ENCODE peak calls at places on chromosomes 7 and 10, in seven cellular contexts. C, R, V, T, E, P and Y are unnamed samples.

GRCh38 chr10:97508342-97508741 is 9.6 kb downstream of the UBTD1 start:
- DNase-seq in C (no peak), R (peak), V (no peak), T (no peak), E (no peak), P (no peak), Y (peak)

GRCh38 chr7:110131344-110131743 is 959.6 kb upstream of the LRRN3 start:
- DNase-seq in C (no peak), R (no peak), V (no peak), T (no peak), E (no peak), P (no peak), Y (no peak)

GRCh38 chr7:141012696-141013344 is 1.9 kb downstream of the MRPS33 start:
- DNase-seq in C (no peak), R (peak), V (no peak), T (no peak), E (no peak), P (no peak), Y (no peak)

GRCh38 chr7:101362334-101363195 is at the start of gene COL26A1:
- DNase-seq in C (no peak), R (no peak), V (peak), T (no peak), E (peak), P (peak), Y (peak)

GRCh38 chr10:88178758-88179157 is 315.3 kb downstream of the PTEN start:
- DNase-seq in C (no peak), R (no peak), V (no peak), T (no peak), E (no peak), P (no peak), Y (no peak)

GRCh38 chr7:50838675-50839377 is 56.1 kb upstream of the GRB10 start:
- DNase-seq in C (peak), R (peak), V (no peak), T (no peak), E (no peak), P (peak), Y (peak)

GRCh38 chr10:95788830-95789229 is 32.9 kb downstream of the ENTPD1 start:
- DNase-seq in C (no peak), R (peak), V (no peak), T (no peak), E (no peak), P (no peak), Y (peak)

GRCh38 chr10:7891634-7892033 is 73.3 kb downstream of the TAF3 start:
- DNase-seq in C (no peak), R (peak), V (no peak), T (no peak), E (no peak), P (no peak), Y (peak)

GRCh38 chr10:119233821-119234220 is 26.4 kb downstream of the GRK5 start:
- DNase-seq in C (no peak), R (peak), V (no peak), T (no peak), E (no peak), P (no peak), Y (peak)

GRCh38 chr7:108408294-108409004 is 47.8 kb downstream of the NRCAM start:
- DNase-seq in C (no peak), R (no peak), V (no peak), T (no peak), E (no peak), P (no peak), Y (no peak)

GRCh38 chr10:78464856-78465221 is 431.2 kb downstream of the RPS24 start:
- DNase-seq in C (no peak), R (no peak), V (no peak), T (no peak), E (peak), P (no peak), Y (no peak)

GRCh38 chr7:73706122-73707044 is 13.1 kb downstream of the STX1A start:
- DNase-seq in C (no peak), R (peak), V (no peak), T (no peak), E (no peak), P (no peak), Y (peak)

GRCh38 chr7:169854-170172 is 22.6 kb upstream of the FAM20C start:
- DNase-seq in C (no peak), R (no peak), V (no peak), T (no peak), E (no peak), P (no peak), Y (no peak)

GRCh38 chr7:67738958-67739357 is 742.3 kb downstream of the TYW1 start:
- DNase-seq in C (no peak), R (no peak), V (no peak), T (no peak), E (no peak), P (no peak), Y (peak)

GRCh38 chr10:125606406-125606805 is 76.6 kb downstream of the TEX36 start:
- DNase-seq in C (no peak), R (no peak), V (no peak), T (no peak), E (no peak), P (no peak), Y (no peak)

GRCh38 chr10:28714401-28715053 is 37.2 kb downstream of the BAMBI start:
- DNase-seq in C (no peak), R (no peak), V (no peak), T (no peak), E (no peak), P (no peak), Y (no peak)

GRCh38 chr7:159004411-159004810 is 140.3 kb downstream of the VIPR2 start:
- DNase-seq in C (no peak), R (no peak), V (no peak), T (no peak), E (no peak), P (no peak), Y (no peak)

GRCh38 chr10:12905067-12905466 is 96.4 kb downstream of the CCDC3 start:
- DNase-seq in C (no peak), R (no peak), V (no peak), T (no peak), E (no peak), P (no peak), Y (no peak)

GRCh38 chr10:114911052-114911697 is 26.8 kb upstream of the TRUB1 start:
- DNase-seq in C (no peak), R (no peak), V (no peak), T (no peak), E (no peak), P (no peak), Y (no peak)

GRCh38 chr10:43305881-43306280 is 39.0 kb upstream of the RASGEF1A start:
- DNase-seq in C (no peak), R (no peak), V (no peak), T (no peak), E (no peak), P (no peak), Y (peak)

GRCh38 chr10:11683529-11684320 is 58.5 kb upstream of the ECHDC3 start:
- DNase-seq in C (no peak), R (no peak), V (peak), T (no peak), E (no peak), P (no peak), Y (no peak)

GRCh38 chr10:8146650-8147049 is 92.2 kb downstream of the GATA3 start:
- DNase-seq in C (no peak), R (no peak), V (no peak), T (no peak), E (no peak), P (no peak), Y (peak)

GRCh38 chr10:131943021-131943814 is 38.5 kb downstream of the BNIP3 start:
- DNase-seq in C (peak), R (no peak), V (no peak), T (no peak), E (peak), P (no peak), Y (peak)

GRCh38 chr10:44955408-44956070 is 4.1 kb upstream of the RASSF4 start:
- DNase-seq in C (peak), R (no peak), V (no peak), T (no peak), E (no peak), P (peak), Y (no peak)

GRCh38 chr10:63173468-63174227 is 40.5 kb downstream of the NRBF2 start:
- DNase-seq in C (no peak), R (no peak), V (no peak), T (no peak), E (no peak), P (no peak), Y (no peak)

GRCh38 chr10:80333985-80334384 is 22.6 kb downstream of the DYDC1 start:
- DNase-seq in C (no peak), R (no peak), V (no peak), T (no peak), E (no peak), P (no peak), Y (no peak)

GRCh38 chr7:141103847-141104429 is 30.1 kb downstream of the TMEM178B start:
- DNase-seq in C (no peak), R (no peak), V (no peak), T (no peak), E (no peak), P (no peak), Y (no peak)

GRCh38 chr10:71727429-71728217 is 8.0 kb upstream of the C10orf105 start:
- DNase-seq in C (no peak), R (no peak), V (peak), T (no peak), E (peak), P (peak), Y (peak)

GRCh38 chr10:116274141-116274861 is 1.3 kb upstream of the GFRA1 start:
- DNase-seq in C (no peak), R (no peak), V (no peak), T (no peak), E (no peak), P (peak), Y (no peak)
- H3K4me3 ChIP-seq in C (peak), R (peak), V (peak), T (peak), E (peak), P (peak), Y (no peak)

GRCh38 chr7:142188846-142189245 is 69.0 kb downstream of the PRSS58 start:
- DNase-seq in C (no peak), R (no peak), V (no peak), T (no peak), E (no peak), P (no peak), Y (no peak)
- TF ChIP-seq CTCF in C (peak), R (no peak), V (peak), T (peak), E (no peak), P (peak), Y (peak)

GRCh38 chr10:86486856-86487255 is 34.7 kb downstream of the WAPL start:
- DNase-seq in C (no peak), R (no peak), V (no peak), T (no peak), E (no peak), P (no peak), Y (no peak)
- H3K4me3 ChIP-seq in C (no peak), R (no peak), V (no peak), T (no peak), E (no peak), P (no peak), Y (no peak)

GRCh38 chr10:118106426-118106825 is 59.7 kb upstream of the RAB11FIP2 start:
- DNase-seq in C (no peak), R (peak), V (no peak), T (no peak), E (peak), P (no peak), Y (peak)
- TF ChIP-seq CTCF in C (no peak), R (peak), V (peak), T (peak), E (peak), P (peak), Y (peak)

GRCh38 chr10:102064503-102064867 is 664 bp upstream of the HPS6 start:
- DNase-seq in C (no peak), R (no peak), V (no peak), T (no peak), E (no peak), P (no peak), Y (no peak)
- H3K4me3 ChIP-seq in C (peak), R (no peak), V (peak), T (peak), E (peak), P (peak), Y (peak)

GRCh38 chr7:49579408-49579807 is 194.0 kb upstream of the VWC2 start:
- DNase-seq in C (no peak), R (no peak), V (no peak), T (no peak), E (no peak), P (no peak), Y (no peak)

GRCh38 chr7:49577576-49577975 is 195.9 kb upstream of the VWC2 start:
- DNase-seq in C (no peak), R (no peak), V (no peak), T (no peak), E (no peak), P (no peak), Y (no peak)

GRCh38 chr7:49583440-49583839 is 190.0 kb upstream of the VWC2 start:
- DNase-seq in C (no peak), R (no peak), V (no peak), T (no peak), E (no peak), P (no peak), Y (no peak)

DNA sequence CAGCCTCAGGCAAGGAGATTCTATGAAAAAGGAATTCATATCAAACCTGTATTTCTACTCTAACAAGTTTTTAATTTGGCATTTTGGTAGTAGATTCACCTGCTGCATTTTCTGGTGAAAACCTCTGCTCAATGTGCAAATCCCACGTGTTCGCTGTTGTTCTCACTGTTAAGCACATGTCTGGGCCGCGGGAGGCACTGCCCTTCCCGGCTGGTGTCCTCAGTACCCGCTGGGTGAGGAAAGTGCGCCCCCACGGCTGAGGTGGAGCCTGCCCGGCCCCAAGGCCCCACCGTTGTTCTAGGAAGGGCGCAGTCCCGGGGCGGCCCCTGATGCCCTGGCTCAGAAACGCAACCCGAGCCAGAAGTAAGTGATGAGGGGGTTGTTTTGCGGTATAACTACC is 193.4 kb upstream of the VWC2 start:
- DNase-seq in C (no peak), R (no peak), V (no peak), T (no peak), E (no peak), P (no peak), Y (no peak)
- TF ChIP-seq CTCF in C (no peak), R (no peak), V (no peak), T (no peak), E (no peak), P (no peak), Y (no peak)

DNA sequence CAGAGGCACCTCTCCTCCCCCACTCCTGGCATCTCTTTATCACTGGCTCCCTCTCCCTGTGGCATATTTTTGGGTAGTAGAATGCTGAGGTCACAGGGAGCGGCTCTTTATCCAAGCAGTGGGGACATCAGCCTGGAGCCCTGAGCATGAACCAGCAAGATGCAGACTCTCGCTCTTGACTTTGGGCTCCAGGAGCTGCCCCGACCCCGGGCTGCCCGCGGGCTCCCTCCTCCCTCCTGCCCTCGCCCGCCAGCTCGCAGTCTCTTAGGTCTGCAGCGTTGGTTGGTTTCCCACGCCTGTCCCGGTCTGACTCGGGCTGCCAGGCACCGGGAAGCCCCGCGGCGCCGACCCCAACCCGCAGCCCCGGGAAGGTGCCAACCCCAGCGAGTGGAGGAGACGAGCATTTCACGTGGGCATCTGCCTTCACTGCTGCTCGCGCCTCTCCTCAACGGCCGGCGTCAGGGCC is 1.3 kb downstream of the INSYN2A start:
- DNase-seq in C (no peak), R (no peak), V (no peak), T (no peak), E (no peak), P (no peak), Y (no peak)
- H3K4me3 ChIP-seq in C (peak), R (no peak), V (peak), T (peak), E (no peak), P (peak), Y (no peak)

GRCh38 chr7:151951672-151952338 is 4.4 kb upstream of the GALNTL5 start:
- DNase-seq in C (no peak), R (no peak), V (no peak), T (no peak), E (no peak), P (no peak), Y (no peak)
- TF ChIP-seq CTCF in C (no peak), R (no peak), V (no peak), T (no peak), E (no peak), P (no peak), Y (no peak)